ENCODE peak calls at places on chromosomes 5 and 9, in ten cellular contexts. One of them, this sample, is unnamed.

GRCh38 chr5:118862596-118862995 is 125.8 kb downstream of the DTWD2 start:
- DNase-seq in neuronal stem cell: no peak
- DNase-seq in cardiac muscle cell: no peak
- DNase-seq in ovary: no peak
- DNase-seq in transverse colon: no peak
- DNase-seq in OCI-LY7: no peak
- DNase-seq in heart right ventricle: no peak
- DNase-seq in mucosa of descending colon: no peak
- DNase-seq in lower lobe of right lung: no peak
- DNase-seq in body of pancreas: no peak
- DNase-seq in this sample: no peak

GRCh38 chr5:73838901-73839300 is 212.9 kb downstream of the ARHGEF28 start:
- DNase-seq in lower lobe of right lung: no peak
- DNase-seq in OCI-LY7: no peak
- DNase-seq in transverse colon: no peak
- DNase-seq in ovary: no peak
- DNase-seq in heart right ventricle: no peak
- DNase-seq in body of pancreas: no peak
- DNase-seq in mucosa of descending colon: no peak
- DNase-seq in cardiac muscle cell: no peak
- DNase-seq in neuronal stem cell: no peak
- DNase-seq in this sample: no peak

GRCh38 chr5:117615226-117615625 is 1040.6 kb upstream of the SEMA6A start:
- DNase-seq in ovary: no peak
- DNase-seq in heart right ventricle: no peak
- DNase-seq in OCI-LY7: no peak
- DNase-seq in neuronal stem cell: no peak
- DNase-seq in transverse colon: no peak
- DNase-seq in body of pancreas: no peak
- DNase-seq in lower lobe of right lung: no peak
- DNase-seq in mucosa of descending colon: no peak
- DNase-seq in cardiac muscle cell: no peak
- DNase-seq in this sample: no peak

GRCh38 chr5:102760815-102761214 is 5.7 kb downstream of the PAM start:
- DNase-seq in ovary: no peak
- DNase-seq in heart right ventricle: no peak
- DNase-seq in body of pancreas: peak; percentile 15
- DNase-seq in transverse colon: no peak
- DNase-seq in mucosa of descending colon: no peak
- DNase-seq in neuronal stem cell: no peak
- DNase-seq in OCI-LY7: no peak
- DNase-seq in lower lobe of right lung: no peak
- DNase-seq in cardiac muscle cell: peak; percentile 21
- DNase-seq in this sample: no peak

GRCh38 chr9:21761309-21761901 is 41.0 kb upstream of the MTAP start:
- DNase-seq in neuronal stem cell: no peak
- DNase-seq in body of pancreas: no peak
- DNase-seq in heart right ventricle: no peak
- DNase-seq in cardiac muscle cell: no peak
- DNase-seq in transverse colon: no peak
- DNase-seq in OCI-LY7: no peak
- DNase-seq in lower lobe of right lung: no peak
- DNase-seq in mucosa of descending colon: no peak
- DNase-seq in ovary: no peak
- DNase-seq in this sample: no peak

GRCh38 chr5:140632366-140633080 is 452 bp downstream of the CD14 start:
- DNase-seq in body of pancreas: peak; percentile 65
- DNase-seq in heart right ventricle: peak; percentile 50
- DNase-seq in lower lobe of right lung: peak; percentile 90
- DNase-seq in cardiac muscle cell: peak; percentile 80
- DNase-seq in transverse colon: peak; percentile 63
- DNase-seq in OCI-LY7: no peak
- DNase-seq in neuronal stem cell: no peak
- DNase-seq in ovary: peak; percentile 57
- DNase-seq in mucosa of descending colon: peak; percentile 64
- DNase-seq in this sample: no peak

GRCh38 chr9:34737677-34738260 is 27.8 kb upstream of the CCL21 start:
- DNase-seq in OCI-LY7: no peak
- DNase-seq in ovary: no peak
- DNase-seq in transverse colon: no peak
- DNase-seq in body of pancreas: no peak
- DNase-seq in heart right ventricle: no peak
- DNase-seq in mucosa of descending colon: no peak
- DNase-seq in neuronal stem cell: no peak
- DNase-seq in cardiac muscle cell: no peak
- DNase-seq in lower lobe of right lung: no peak
- DNase-seq in this sample: no peak

GRCh38 chr5:8114597-8115266 is 245.8 kb downstream of the MTRR start:
- DNase-seq in heart right ventricle: no peak
- DNase-seq in lower lobe of right lung: no peak
- DNase-seq in mucosa of descending colon: peak; percentile 8
- DNase-seq in ovary: no peak
- DNase-seq in transverse colon: peak; percentile 11
- DNase-seq in body of pancreas: no peak
- DNase-seq in OCI-LY7: no peak
- DNase-seq in cardiac muscle cell: no peak
- DNase-seq in neuronal stem cell: no peak
- DNase-seq in this sample: no peak

GRCh38 chr5:177531209-177531940 is 14.6 kb upstream of the DDX41 start:
- DNase-seq in OCI-LY7: no peak
- DNase-seq in heart right ventricle: no peak
- DNase-seq in transverse colon: no peak
- DNase-seq in mucosa of descending colon: no peak
- DNase-seq in ovary: no peak
- DNase-seq in body of pancreas: no peak
- DNase-seq in cardiac muscle cell: no peak
- DNase-seq in lower lobe of right lung: no peak
- DNase-seq in neuronal stem cell: no peak
- DNase-seq in this sample: no peak

GRCh38 chr5:5304361-5305035 is 118.0 kb upstream of the ICE1 start:
- DNase-seq in lower lobe of right lung: no peak
- DNase-seq in mucosa of descending colon: no peak
- DNase-seq in neuronal stem cell: no peak
- DNase-seq in OCI-LY7: peak; percentile 4
- DNase-seq in heart right ventricle: no peak
- DNase-seq in body of pancreas: no peak
- DNase-seq in cardiac muscle cell: no peak
- DNase-seq in transverse colon: no peak
- DNase-seq in ovary: no peak
- DNase-seq in this sample: no peak

GRCh38 chr5:126544087-126544740 is 50.8 kb downstream of the ALDH7A1 start:
- DNase-seq in heart right ventricle: no peak
- DNase-seq in lower lobe of right lung: no peak
- DNase-seq in body of pancreas: peak; percentile 39
- DNase-seq in cardiac muscle cell: peak; percentile 52
- DNase-seq in neuronal stem cell: no peak
- DNase-seq in mucosa of descending colon: peak; percentile 61
- DNase-seq in OCI-LY7: peak; percentile 86
- DNase-seq in ovary: no peak
- DNase-seq in transverse colon: peak; percentile 54
- DNase-seq in this sample: no peak

GRCh38 chr9:15370496-15371464 is 51.9 kb upstream of the SNAPC3 start:
- DNase-seq in lower lobe of right lung: no peak
- DNase-seq in ovary: peak; percentile 54
- DNase-seq in cardiac muscle cell: peak; percentile 41
- DNase-seq in heart right ventricle: no peak
- DNase-seq in OCI-LY7: no peak
- DNase-seq in transverse colon: no peak
- DNase-seq in neuronal stem cell: peak; percentile 8
- DNase-seq in mucosa of descending colon: no peak
- DNase-seq in body of pancreas: no peak
- DNase-seq in this sample: no peak

GRCh38 chr9:68669189-68669588 is 35.9 kb upstream of the PIP5K1B start:
- DNase-seq in cardiac muscle cell: no peak
- DNase-seq in ovary: no peak
- DNase-seq in lower lobe of right lung: no peak
- DNase-seq in OCI-LY7: no peak
- DNase-seq in transverse colon: no peak
- DNase-seq in body of pancreas: no peak
- DNase-seq in mucosa of descending colon: no peak
- DNase-seq in heart right ventricle: no peak
- DNase-seq in neuronal stem cell: no peak
- DNase-seq in this sample: no peak

GRCh38 chr5:37665889-37666288 is 174.0 kb downstream of the GDNF start:
- DNase-seq in OCI-LY7: no peak
- DNase-seq in cardiac muscle cell: peak; percentile 20
- DNase-seq in ovary: peak; percentile 43
- DNase-seq in neuronal stem cell: no peak
- DNase-seq in body of pancreas: peak; percentile 86
- DNase-seq in heart right ventricle: peak; percentile 59
- DNase-seq in mucosa of descending colon: peak; percentile 53
- DNase-seq in transverse colon: peak; percentile 48
- DNase-seq in lower lobe of right lung: peak; percentile 68
- DNase-seq in this sample: no peak

GRCh38 chr5:33530183-33530962 is 89.6 kb downstream of the TARS1 start:
- DNase-seq in transverse colon: no peak
- DNase-seq in heart right ventricle: no peak
- DNase-seq in neuronal stem cell: no peak
- DNase-seq in OCI-LY7: no peak
- DNase-seq in mucosa of descending colon: no peak
- DNase-seq in lower lobe of right lung: no peak
- DNase-seq in cardiac muscle cell: no peak
- DNase-seq in body of pancreas: no peak
- DNase-seq in ovary: no peak
- DNase-seq in this sample: no peak

GRCh38 chr9:1535051-1535450 is 480.1 kb upstream of the SMARCA2 start:
- DNase-seq in mucosa of descending colon: no peak
- DNase-seq in OCI-LY7: no peak
- DNase-seq in cardiac muscle cell: no peak
- DNase-seq in heart right ventricle: no peak
- DNase-seq in neuronal stem cell: no peak
- DNase-seq in transverse colon: no peak
- DNase-seq in body of pancreas: no peak
- DNase-seq in lower lobe of right lung: no peak
- DNase-seq in ovary: no peak
- DNase-seq in this sample: no peak

GRCh38 chr5:168934186-168934585 is 355.0 kb upstream of the PANK3 start:
- DNase-seq in transverse colon: no peak
- DNase-seq in cardiac muscle cell: no peak
- DNase-seq in heart right ventricle: no peak
- DNase-seq in lower lobe of right lung: no peak
- DNase-seq in ovary: no peak
- DNase-seq in neuronal stem cell: no peak
- DNase-seq in OCI-LY7: no peak
- DNase-seq in body of pancreas: no peak
- DNase-seq in mucosa of descending colon: no peak
- DNase-seq in this sample: no peak

GRCh38 chr5:168935183-168935582 is 356.0 kb upstream of the PANK3 start:
- DNase-seq in lower lobe of right lung: no peak
- DNase-seq in cardiac muscle cell: peak; percentile 17
- DNase-seq in neuronal stem cell: no peak
- DNase-seq in heart right ventricle: no peak
- DNase-seq in ovary: no peak
- DNase-seq in transverse colon: no peak
- DNase-seq in OCI-LY7: no peak
- DNase-seq in mucosa of descending colon: no peak
- DNase-seq in body of pancreas: no peak
- DNase-seq in this sample: no peak

GRCh38 chr5:168929656-168930055 is 350.5 kb upstream of the PANK3 start:
- DNase-seq in heart right ventricle: no peak
- DNase-seq in OCI-LY7: no peak
- DNase-seq in mucosa of descending colon: no peak
- DNase-seq in cardiac muscle cell: no peak
- DNase-seq in lower lobe of right lung: no peak
- DNase-seq in body of pancreas: no peak
- DNase-seq in transverse colon: no peak
- DNase-seq in ovary: no peak
- DNase-seq in neuronal stem cell: no peak
- DNase-seq in this sample: no peak

GRCh38 chr5:168932400-168932799 is 353.2 kb upstream of the PANK3 start:
- DNase-seq in ovary: no peak
- DNase-seq in body of pancreas: no peak
- DNase-seq in OCI-LY7: no peak
- DNase-seq in mucosa of descending colon: no peak
- DNase-seq in transverse colon: no peak
- DNase-seq in cardiac muscle cell: no peak
- DNase-seq in heart right ventricle: no peak
- DNase-seq in neuronal stem cell: no peak
- DNase-seq in lower lobe of right lung: no peak
- DNase-seq in this sample: no peak

GRCh38 chr5:168931638-168932345 is 352.6 kb upstream of the PANK3 start:
- DNase-seq in ovary: no peak
- DNase-seq in mucosa of descending colon: no peak
- DNase-seq in lower lobe of right lung: no peak
- DNase-seq in cardiac muscle cell: peak; percentile 74
- DNase-seq in body of pancreas: no peak
- DNase-seq in heart right ventricle: no peak
- DNase-seq in OCI-LY7: no peak
- DNase-seq in neuronal stem cell: no peak
- DNase-seq in transverse colon: no peak
- DNase-seq in this sample: no peak
- H3K36me3 ChIP-seq in ovary: no peaks in the 10 kb centered on the region
- H3K36me3 ChIP-seq in mucosa of descending colon: no peaks in the 10 kb centered on the region
- H3K36me3 ChIP-seq in lower lobe of right lung: no peaks in the 10 kb centered on the region
- H3K36me3 ChIP-seq in cardiac muscle cell: no peaks in the 10 kb centered on the region
- H3K36me3 ChIP-seq in body of pancreas: no peaks in the 10 kb centered on the region
- H3K36me3 ChIP-seq in heart right ventricle: no peaks in the 10 kb centered on the region
- H3K36me3 ChIP-seq in OCI-LY7: no peaks in the 10 kb centered on the region
- H3K36me3 ChIP-seq in neuronal stem cell: no peaks in the 10 kb centered on the region
- H3K36me3 ChIP-seq in transverse colon: no peaks in the 10 kb centered on the region
- H3K36me3 ChIP-seq in this sample: no peaks in the 10 kb centered on the region

GRCh38 chr5:94113087-94113486 is 371.7 kb upstream of the POU5F2 start:
- DNase-seq in OCI-LY7: no peak
- DNase-seq in ovary: no peak
- DNase-seq in heart right ventricle: no peak
- DNase-seq in mucosa of descending colon: no peak
- DNase-seq in transverse colon: no peak
- DNase-seq in neuronal stem cell: no peak
- DNase-seq in body of pancreas: no peak
- DNase-seq in cardiac muscle cell: no peak
- DNase-seq in lower lobe of right lung: no peak
- DNase-seq in this sample: no peak

GRCh38 chr5:94111209-94112004 is 370.0 kb upstream of the POU5F2 start:
- DNase-seq in OCI-LY7: peak; percentile 95
- DNase-seq in neuronal stem cell: peak; percentile 79
- DNase-seq in ovary: peak; percentile 95
- DNase-seq in transverse colon: peak; percentile 96
- DNase-seq in cardiac muscle cell: peak; percentile 97
- DNase-seq in mucosa of descending colon: peak; percentile 97
- DNase-seq in body of pancreas: peak; percentile 96
- DNase-seq in heart right ventricle: peak; percentile 93
- DNase-seq in lower lobe of right lung: peak; percentile 97
- DNase-seq in this sample: peak; percentile 85
- H3K36me3 ChIP-seq in OCI-LY7: no peaks in the 10 kb centered on the region
- H3K36me3 ChIP-seq in neuronal stem cell: no peaks in the 10 kb centered on the region
- H3K36me3 ChIP-seq in ovary: no peaks in the 10 kb centered on the region
- H3K36me3 ChIP-seq in transverse colon: no peaks in the 10 kb centered on the region
- H3K36me3 ChIP-seq in cardiac muscle cell: no peaks in the 10 kb centered on the region
- H3K36me3 ChIP-seq in mucosa of descending colon: no peaks in the 10 kb centered on the region
- H3K36me3 ChIP-seq in body of pancreas: no peaks in the 10 kb centered on the region
- H3K36me3 ChIP-seq in heart right ventricle: no peaks in the 10 kb centered on the region
- H3K36me3 ChIP-seq in lower lobe of right lung: no peaks in the 10 kb centered on the region
- H3K36me3 ChIP-seq in this sample: peaks cover 4% of the 10 kb centered on the region

GRCh38 chr5:158990979-158991378 is 108.7 kb downstream of the EBF1 start:
- DNase-seq in lower lobe of right lung: no peak
- DNase-seq in ovary: no peak
- DNase-seq in mucosa of descending colon: no peak
- DNase-seq in OCI-LY7: no peak
- DNase-seq in cardiac muscle cell: no peak
- DNase-seq in heart right ventricle: no peak
- DNase-seq in transverse colon: no peak
- DNase-seq in neuronal stem cell: no peak
- DNase-seq in body of pancreas: no peak
- DNase-seq in this sample: no peak
- H3K36me3 ChIP-seq in lower lobe of right lung: no peaks in the 10 kb centered on the region
- H3K36me3 ChIP-seq in ovary: no peaks in the 10 kb centered on the region
- H3K36me3 ChIP-seq in mucosa of descending colon: no peaks in the 10 kb centered on the region
- H3K36me3 ChIP-seq in OCI-LY7: no peaks in the 10 kb centered on the region
- H3K36me3 ChIP-seq in cardiac muscle cell: no peaks in the 10 kb centered on the region
- H3K36me3 ChIP-seq in heart right ventricle: no peaks in the 10 kb centered on the region
- H3K36me3 ChIP-seq in transverse colon: no peaks in the 10 kb centered on the region
- H3K36me3 ChIP-seq in neuronal stem cell: peaks cover 2% of the 10 kb centered on the region
- H3K36me3 ChIP-seq in body of pancreas: no peaks in the 10 kb centered on the region
- H3K36me3 ChIP-seq in this sample: no peaks in the 10 kb centered on the region

GRCh38 chr5:136057401-136057951 is 28.7 kb downstream of the TGFBI start:
- DNase-seq in lower lobe of right lung: no peak
- DNase-seq in neuronal stem cell: no peak
- DNase-seq in OCI-LY7: no peak
- DNase-seq in body of pancreas: no peak
- DNase-seq in ovary: no peak
- DNase-seq in transverse colon: no peak
- DNase-seq in heart right ventricle: no peak
- DNase-seq in mucosa of descending colon: no peak
- DNase-seq in cardiac muscle cell: peak; percentile 58
- DNase-seq in this sample: no peak
- H3K36me3 ChIP-seq in lower lobe of right lung: peaks cover 59% of the 10 kb centered on the region
- H3K36me3 ChIP-seq in neuronal stem cell: no peaks in the 10 kb centered on the region
- H3K36me3 ChIP-seq in OCI-LY7: no peaks in the 10 kb centered on the region
- H3K36me3 ChIP-seq in body of pancreas: no peaks in the 10 kb centered on the region
- H3K36me3 ChIP-seq in ovary: no peaks in the 10 kb centered on the region
- H3K36me3 ChIP-seq in transverse colon: no peaks in the 10 kb centered on the region
- H3K36me3 ChIP-seq in heart right ventricle: peaks cover 70% of the 10 kb centered on the region
- H3K36me3 ChIP-seq in mucosa of descending colon: no peaks in the 10 kb centered on the region
- H3K36me3 ChIP-seq in cardiac muscle cell: no peaks in the 10 kb centered on the region
- H3K36me3 ChIP-seq in this sample: no peaks in the 10 kb centered on the region